ENCODE peak calls at places on chromosome 7, in nine cellular contexts. R is Panc1; B is CD8-positive, alpha-beta memory T cell; C is heart right ventricle; W is breast epithelium; S is right lobe of liver; K is OCI-LY7; P is left ventricle myocardium inferior; U is adrenal gland. L is an unnamed sample. For H3K4me1, the result is how much of the 10 kb centered on the place peaks cover.

GRCh38 chr7:13144622-13145021 is 457.2 kb downstream of the ARL4A start:
- DNase-seq in R (no peak), B (no peak), C (peak), W (no peak), S (no peak), K (no peak), P (no peak), U (no peak), L (no peak)

GRCh38 chr7:98774893-98775292 is 94.9 kb downstream of the TMEM130 start:
- DNase-seq in R (no peak), B (no peak), C (no peak), W (no peak), S (no peak), K (no peak), P (no peak), U (no peak), L (no peak)

GRCh38 chr7:114959931-114960330 is 38.0 kb downstream of the MDFIC start:
- DNase-seq in R (no peak), B (no peak), C (no peak), W (no peak), S (no peak), K (no peak), P (no peak), U (no peak), L (no peak)

GRCh38 chr7:127619681-127620405 is 1.9 kb upstream of the PAX4 start:
- DNase-seq in R (no peak), B (no peak), C (no peak), W (no peak), S (no peak), K (no peak), P (no peak), U (no peak), L (no peak)

GRCh38 chr7:29274156-29275017 is 79.8 kb downstream of the CHN2 start:
- DNase-seq in R (no peak), B (no peak), C (no peak), W (no peak), S (no peak), K (no peak), P (no peak), U (no peak), L (peak)

GRCh38 chr7:30199271-30199670 is 64.5 kb downstream of the MTURN start:
- DNase-seq in R (no peak), B (no peak), C (no peak), W (no peak), S (no peak), K (no peak), P (no peak), U (peak), L (no peak)

GRCh38 chr7:32056767-32057166 is 13.4 kb downstream of the PDE1C start:
- DNase-seq in R (no peak), B (no peak), C (no peak), W (no peak), S (no peak), K (no peak), P (no peak), U (no peak), L (no peak)

GRCh38 chr7:43891069-43891955 is 15.1 kb downstream of the URGCP start:
- DNase-seq in R (no peak), B (no peak), C (no peak), W (no peak), S (no peak), K (no peak), P (no peak), U (no peak), L (no peak)

GRCh38 chr7:132430863-132431822 is 145.1 kb downstream of the PLXNA4 start:
- DNase-seq in R (no peak), B (peak), C (peak), W (no peak), S (no peak), K (no peak), P (no peak), U (no peak), L (peak)

GRCh38 chr7:74324499-74325229 is 35.5 kb downstream of the CLIP2 start:
- DNase-seq in R (no peak), B (no peak), C (peak), W (no peak), S (no peak), K (no peak), P (no peak), U (no peak), L (no peak)

GRCh38 chr7:151796091-151796870 is 80.6 kb downstream of the PRKAG2 start:
- DNase-seq in R (peak), B (no peak), C (no peak), W (no peak), S (peak), K (no peak), P (peak), U (peak), L (peak)

GRCh38 chr7:42945821-42946615 is 13.8 kb downstream of the MRPL32 start:
- DNase-seq in R (no peak), B (no peak), C (no peak), W (no peak), S (no peak), K (peak), P (no peak), U (no peak), L (no peak)

GRCh38 chr7:69786707-69787395 is 188.6 kb downstream of the AUTS2 start:
- DNase-seq in R (no peak), B (no peak), C (no peak), W (no peak), S (no peak), K (no peak), P (no peak), U (no peak), L (no peak)

GRCh38 chr7:69781412-69781846 is 183.2 kb downstream of the AUTS2 start:
- DNase-seq in R (no peak), B (no peak), C (no peak), W (no peak), S (no peak), K (no peak), P (peak), U (peak), L (no peak)

GRCh38 chr7:69787736-69788431 is 189.6 kb downstream of the AUTS2 start:
- DNase-seq in R (no peak), B (no peak), C (no peak), W (no peak), S (no peak), K (no peak), P (no peak), U (no peak), L (no peak)

GRCh38 chr7:69780377-69780776 is 182.1 kb downstream of the AUTS2 start:
- DNase-seq in R (no peak), B (no peak), C (no peak), W (peak), S (no peak), K (no peak), P (no peak), U (peak), L (no peak)

GRCh38 chr7:69782917-69783684 is 184.8 kb downstream of the AUTS2 start:
- DNase-seq in R (no peak), B (no peak), C (peak), W (peak), S (no peak), K (no peak), P (peak), U (peak), L (no peak)
- H3K4me1 ChIP-seq in R (under half), B (under half), C (under half), W (under half), S (under half), K (under half), P (under half), U (under half), L (under half)

GRCh38 chr7:155456517-155456771 is 1.5 kb upstream of the EN2 start:
- DNase-seq in R (no peak), B (no peak), C (no peak), W (no peak), S (no peak), K (no peak), P (no peak), U (no peak), L (no peak)
- H3K4me3 ChIP-seq in R (peak), B (no peak), C (peak), W (peak), S (no peak), K (no peak), P (peak), U (peak), L (no peak)

DNA sequence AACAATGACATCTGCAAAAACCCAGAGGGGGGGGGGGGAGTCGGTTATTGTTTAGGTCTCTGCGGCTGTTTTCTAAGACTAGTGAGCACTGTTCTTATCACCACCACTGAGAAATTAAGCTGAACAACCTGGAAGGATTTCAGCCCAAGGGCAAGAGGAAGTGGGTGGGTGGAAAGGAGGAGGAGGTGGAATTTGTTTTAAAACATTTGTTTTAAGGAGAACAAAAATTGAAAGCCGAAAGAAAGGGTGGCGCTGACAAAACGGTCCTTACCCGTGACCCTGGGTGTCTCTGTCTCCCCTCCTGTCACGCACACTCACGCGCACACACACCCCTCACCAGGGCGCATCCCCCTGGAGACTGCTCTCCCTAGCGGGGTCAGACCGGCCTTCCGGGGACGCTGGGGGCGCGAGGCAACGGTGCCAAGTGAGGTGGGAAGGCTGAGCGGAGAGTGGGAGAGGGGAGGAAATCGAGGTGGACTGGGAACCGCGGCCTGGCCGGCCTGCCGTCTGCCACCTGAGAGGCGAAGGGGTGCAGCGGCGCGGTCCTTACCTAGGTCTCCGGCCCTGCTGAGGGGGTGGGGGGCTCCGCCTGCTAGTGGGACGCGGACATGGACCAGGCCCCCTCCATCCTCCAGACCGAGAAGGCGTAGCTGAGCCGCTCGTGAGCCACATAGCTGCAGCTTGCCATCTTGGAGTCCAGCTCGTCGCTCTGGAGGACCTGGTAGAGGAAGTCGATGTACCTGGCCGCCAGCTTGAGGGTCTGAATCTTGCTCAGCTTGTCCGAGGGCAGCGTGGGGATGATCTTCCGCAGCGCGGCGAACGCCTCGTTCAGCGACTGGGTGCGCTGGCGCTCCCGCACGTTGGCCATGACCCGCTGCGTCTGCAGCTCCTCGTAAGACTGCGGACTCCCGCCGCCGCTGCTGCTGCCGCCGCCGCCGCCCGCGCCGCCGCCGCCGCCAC is 1.0 kb downstream of the TWIST1 start:
- DNase-seq in R (no peak), B (no peak), C (no peak), W (no peak), S (peak), K (no peak), P (no peak), U (no peak), L (no peak)
- H3K27ac ChIP-seq in R (no peak), B (no peak), C (peak), W (peak), S (no peak), K (no peak), P (peak), U (no peak), L (no peak)

DNA sequence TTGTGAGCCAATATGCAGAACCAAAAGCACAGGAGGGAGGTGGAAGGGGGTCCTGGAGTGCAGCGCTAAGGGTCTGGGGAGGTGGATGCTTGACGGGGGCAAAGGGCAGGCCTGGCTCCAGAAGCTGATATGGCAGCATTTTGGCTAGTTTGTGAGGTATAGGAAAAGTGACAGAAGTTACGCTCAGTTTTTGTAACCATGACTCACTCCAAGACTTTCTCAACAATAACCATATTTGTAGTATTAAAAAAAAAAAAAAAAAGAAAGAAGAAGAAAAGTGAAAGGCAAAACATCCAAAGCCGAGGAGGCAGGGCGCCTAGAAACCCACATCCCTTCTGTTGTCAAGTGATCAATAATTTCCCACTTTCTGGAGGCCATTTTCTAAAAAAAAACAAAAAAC is 92.3 kb downstream of the RNF216 start:
- DNase-seq in R (no peak), B (no peak), C (no peak), W (no peak), S (no peak), K (no peak), P (no peak), U (no peak), L (no peak)
- H3K4me1 ChIP-seq in R (under half), B (half or more), C (half or more), W (under half), S (under half), K (under half), P (half or more), U (half or more), L (under half)

GRCh38 chr7:116876664-116877442 is 14.5 kb downstream of the CAPZA2 start:
- DNase-seq in R (no peak), B (no peak), C (peak), W (no peak), S (no peak), K (no peak), P (peak), U (peak), L (peak)
- H3K4me3 ChIP-seq in R (no peak), B (no peak), C (no peak), W (no peak), S (no peak), K (no peak), P (peak), U (no peak), L (no peak)

DNA sequence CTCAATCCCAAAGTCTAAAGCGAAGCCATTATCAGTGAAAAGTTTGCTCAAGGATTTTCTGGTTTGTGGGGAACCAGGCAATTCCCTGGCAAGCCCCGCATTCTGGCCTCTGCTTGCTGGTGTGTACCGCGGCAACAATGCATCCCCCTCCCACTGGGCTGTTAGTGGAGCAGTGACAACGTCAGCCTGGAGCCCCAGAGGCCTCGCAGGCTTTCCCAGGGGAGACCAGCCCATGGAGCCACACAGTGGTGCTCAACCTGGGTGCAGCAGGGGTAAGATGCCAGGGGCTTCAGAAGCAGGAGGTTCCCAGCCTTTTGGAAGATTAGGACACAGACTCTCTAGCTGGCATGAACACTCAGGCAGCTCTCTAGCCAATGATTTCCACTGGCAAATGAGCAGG is 411.7 kb upstream of the SHH start:
- DNase-seq in R (no peak), B (no peak), C (no peak), W (no peak), S (no peak), K (no peak), P (no peak), U (peak), L (no peak)
- H3K27ac ChIP-seq in R (no peak), B (no peak), C (no peak), W (no peak), S (no peak), K (no peak), P (no peak), U (no peak), L (no peak)

GRCh38 chr7:81776159-81776558 is 6.3 kb upstream of the HGF start:
- DNase-seq in R (no peak), B (no peak), C (no peak), W (no peak), S (no peak), K (no peak), P (no peak), U (no peak), L (no peak)

GRCh38 chr7:81776972-81777371 is 7.1 kb upstream of the HGF start:
- DNase-seq in R (no peak), B (no peak), C (no peak), W (no peak), S (no peak), K (no peak), P (no peak), U (no peak), L (no peak)

GRCh38 chr7:81775560-81775959 is 5.7 kb upstream of the HGF start:
- DNase-seq in R (no peak), B (no peak), C (no peak), W (no peak), S (no peak), K (no peak), P (no peak), U (no peak), L (no peak)

GRCh38 chr7:81783818-81784217 is 14.0 kb upstream of the HGF start:
- DNase-seq in R (no peak), B (no peak), C (no peak), W (no peak), S (no peak), K (no peak), P (no peak), U (no peak), L (no peak)

GRCh38 chr7:81780914-81781693 is 11.3 kb upstream of the HGF start:
- DNase-seq in R (no peak), B (no peak), C (no peak), W (no peak), S (no peak), K (no peak), P (no peak), U (no peak), L (no peak)
- H3K4me1 ChIP-seq in R (under half), B (under half), C (under half), W (under half), S (under half), K (under half), P (under half), U (under half), L (under half)

L was measured in small intestine.